ENCODE peak calls at places on chromosomes 2 and 18, in nine cellular contexts. D, E, W, O, P, M, X, R and U are unnamed samples.

GRCh38 chr2:183359867-183360266 is 235.6 kb downstream of the NUP35 start:
- DNase-seq in O (no peak), W (peak), P (no peak), X (no peak), M (no peak), D (no peak), E (no peak), R (no peak), U (no peak)

GRCh38 chr2:232896700-232897385 is 26.8 kb downstream of the SNORC start:
- DNase-seq in D (no peak), R (no peak), X (no peak), M (no peak), W (no peak), P (no peak), O (no peak), E (no peak), U (no peak)

GRCh38 chr2:12855508-12855907 is 138.8 kb downstream of the TRIB2 start:
- DNase-seq in O (no peak), W (no peak), D (no peak), X (no peak), E (no peak), R (no peak), P (no peak), M (no peak), U (no peak)

GRCh38 chr2:40448476-40449079 is 3.3 kb downstream of the SLC8A1 start:
- DNase-seq in X (no peak), D (peak), M (no peak), W (peak), O (no peak), E (no peak), P (no peak), R (no peak), U (no peak)

GRCh38 chr2:49770919-49771318 is 616.6 kb upstream of the FSHR start:
- DNase-seq in O (no peak), R (no peak), P (peak), E (no peak), M (no peak), D (no peak), X (peak), W (peak), U (no peak)

GRCh38 chr2:101308432-101309210 is at the start of gene RNF149:
- DNase-seq in O (peak), R (peak), M (peak), P (peak), X (peak), E (peak), D (peak), W (peak), U (peak)

GRCh38 chr2:219041252-219041651 is at the start of gene CFAP65:
- DNase-seq in R (peak), O (no peak), M (peak), W (peak), P (peak), X (peak), E (no peak), D (peak), U (peak)

GRCh38 chr2:178731300-178731699 is 75.9 kb downstream of the TTN start:
- DNase-seq in O (no peak), D (no peak), R (no peak), W (no peak), M (no peak), P (no peak), X (no peak), E (no peak), U (no peak)

GRCh38 chr2:54572636-54573531 is 116.8 kb downstream of the SPTBN1 start:
- DNase-seq in M (no peak), P (no peak), R (no peak), D (peak), O (no peak), E (no peak), W (peak), X (no peak), U (no peak)

GRCh38 chr18:11665587-11665986 is 23.5 kb upstream of the GNAL start:
- DNase-seq in R (no peak), E (no peak), P (no peak), D (no peak), M (no peak), W (no peak), X (no peak), O (no peak), U (no peak)

GRCh38 chr2:239819974-239820555 is 205.1 kb downstream of the NDUFA10 start:
- DNase-seq in X (peak), M (no peak), W (no peak), R (peak), P (peak), E (no peak), O (peak), D (no peak), U (no peak)

GRCh38 chr2:10909996-10910341 is 1.8 kb upstream of the KCNF1 start:
- DNase-seq in R (no peak), E (no peak), X (no peak), M (no peak), P (no peak), D (no peak), W (no peak), O (no peak), U (no peak)

GRCh38 chr2:189421644-189422043 is 19.6 kb upstream of the WDR75 start:
- DNase-seq in X (no peak), W (peak), P (no peak), E (no peak), D (peak), M (no peak), R (no peak), O (no peak), U (no peak)

GRCh38 chr2:66508358-66509071 is 73.6 kb downstream of the MEIS1 start:
- DNase-seq in P (no peak), X (peak), R (no peak), O (no peak), E (no peak), W (no peak), M (no peak), D (peak), U (no peak)

GRCh38 chr2:190318931-190319556 is 582 bp downstream of the HIBCH start:
- DNase-seq in W (no peak), P (no peak), X (no peak), R (no peak), D (peak), O (no peak), E (no peak), M (no peak), U (no peak)

GRCh38 chr2:162312853-162313252 is 5.6 kb downstream of the IFIH1 start:
- DNase-seq in W (no peak), M (no peak), P (no peak), E (no peak), R (no peak), O (no peak), D (no peak), X (no peak), U (no peak)

GRCh38 chr2:145546091-145546490 is 1026.2 kb upstream of the ZEB2 start:
- DNase-seq in D (peak), M (peak), O (no peak), W (peak), E (no peak), P (no peak), X (no peak), R (peak), U (no peak)

GRCh38 chr2:6922201-6922656 is 5.0 kb downstream of the RNF144A start:
- DNase-seq in D (no peak), R (no peak), W (peak), P (no peak), M (no peak), X (no peak), O (no peak), E (no peak), U (no peak)

GRCh38 chr2:134783912-134784311 is 54.5 kb upstream of the ACMSD start:
- DNase-seq in D (no peak), R (no peak), O (no peak), M (no peak), E (no peak), X (no peak), W (no peak), P (no peak), U (no peak)

GRCh38 chr2:230930928-230931555 is 6.0 kb upstream of the GPR55 start:
- DNase-seq in X (no peak), O (no peak), R (no peak), M (no peak), P (peak), D (no peak), E (no peak), W (no peak), U (no peak)

GRCh38 chr18:3903341-3903740 is 453.4 kb downstream of the TGIF1 start:
- DNase-seq in R (no peak), D (peak), O (no peak), E (no peak), W (peak), X (no peak), M (peak), P (no peak), U (no peak)

GRCh38 chr2:200662727-200663126 is 76.9 kb downstream of the AOX1 start:
- DNase-seq in E (no peak), M (no peak), X (no peak), O (no peak), D (peak), P (no peak), W (peak), R (no peak), U (no peak)

GRCh38 chr2:218873359-218874194 is 7.1 kb upstream of the WNT10A start:
- DNase-seq in E (no peak), O (no peak), D (no peak), W (no peak), R (no peak), X (peak), P (no peak), M (no peak), U (no peak)

GRCh38 chr2:133526468-133526769 is 41.8 kb downstream of the NCKAP5 start:
- DNase-seq in W (no peak), R (no peak), X (no peak), O (no peak), P (no peak), D (peak), M (no peak), E (no peak), U (no peak)

GRCh38 chr2:109014476-109014875 is 25.5 kb upstream of the EDAR start:
- DNase-seq in D (no peak), O (no peak), P (no peak), X (no peak), W (no peak), R (no peak), E (no peak), M (no peak), U (no peak)

GRCh38 chr2:109009920-109010610 is 21.0 kb upstream of the EDAR start:
- DNase-seq in M (no peak), D (peak), W (peak), P (no peak), O (no peak), E (no peak), R (no peak), X (no peak), U (no peak)

GRCh38 chr2:109017017-109017416 is 28.0 kb upstream of the EDAR start:
- DNase-seq in W (no peak), P (no peak), D (no peak), R (no peak), E (no peak), O (no peak), X (no peak), M (no peak), U (no peak)

GRCh38 chr2:109016376-109016775 is 27.4 kb upstream of the EDAR start:
- DNase-seq in E (no peak), D (no peak), P (no peak), M (no peak), W (no peak), O (no peak), R (no peak), X (no peak), U (no peak)

GRCh38 chr2:109013046-109013445 is 24.0 kb upstream of the EDAR start:
- DNase-seq in X (no peak), R (no peak), O (no peak), D (no peak), W (peak), M (no peak), P (no peak), E (no peak), U (no peak)
- TF ChIP-seq CTCF in X (no peak), R (no peak), O (no peak), D (no peak), W (no peak), M (no peak), P (no peak), E (no peak), U (no peak)

GRCh38 chr18:51664236-51664635 is 466.8 kb upstream of the MEX3C start:
- DNase-seq in O (no peak), E (no peak), W (no peak), R (no peak), P (no peak), M (no peak), X (no peak), D (no peak), U (no peak)

GRCh38 chr18:51666717-51667320 is 469.3 kb upstream of the MEX3C start:
- DNase-seq in M (no peak), D (no peak), W (peak), R (no peak), E (no peak), X (peak), P (peak), O (no peak), U (no peak)

GRCh38 chr18:51668632-51669031 is 471.2 kb upstream of the MEX3C start:
- DNase-seq in M (no peak), O (no peak), E (no peak), W (no peak), X (no peak), D (no peak), R (no peak), P (no peak), U (no peak)

GRCh38 chr18:51668101-51668500 is 470.6 kb upstream of the MEX3C start:
- DNase-seq in D (peak), W (peak), X (peak), O (no peak), R (peak), P (peak), M (no peak), E (no peak), U (no peak)
- TF ChIP-seq CTCF in D (peak), W (peak), X (peak), O (peak), R (peak), P (peak), M (peak), E (no peak), U (peak)

DNA sequence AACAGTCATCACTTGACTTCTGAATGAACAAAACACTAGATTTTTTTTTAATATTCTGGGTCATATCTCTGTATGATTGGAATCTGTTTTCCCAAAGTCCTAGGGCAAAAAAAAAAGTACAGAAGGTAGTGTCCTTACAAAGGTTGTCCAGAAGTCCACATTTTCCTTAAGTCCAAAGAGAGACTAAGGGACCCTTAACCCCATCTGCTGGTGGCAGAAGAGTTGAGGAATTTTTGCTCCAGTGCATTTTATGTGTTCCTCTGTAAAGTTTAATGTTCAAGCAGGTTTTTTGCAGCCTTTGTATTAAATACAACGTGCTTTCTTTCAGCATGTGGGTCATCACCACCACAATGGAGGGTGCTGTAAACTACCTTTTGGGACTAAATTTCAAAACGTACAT is 215.9 kb downstream of the SP3 start:
- DNase-seq in D (peak), M (peak), O (no peak), E (no peak), R (no peak), P (no peak), X (no peak), W (peak), U (no peak)
- TF ChIP-seq CTCF in D (peak), M (peak), O (no peak), E (no peak), R (peak), P (no peak), X (no peak), W (peak), U (peak)

DNA sequence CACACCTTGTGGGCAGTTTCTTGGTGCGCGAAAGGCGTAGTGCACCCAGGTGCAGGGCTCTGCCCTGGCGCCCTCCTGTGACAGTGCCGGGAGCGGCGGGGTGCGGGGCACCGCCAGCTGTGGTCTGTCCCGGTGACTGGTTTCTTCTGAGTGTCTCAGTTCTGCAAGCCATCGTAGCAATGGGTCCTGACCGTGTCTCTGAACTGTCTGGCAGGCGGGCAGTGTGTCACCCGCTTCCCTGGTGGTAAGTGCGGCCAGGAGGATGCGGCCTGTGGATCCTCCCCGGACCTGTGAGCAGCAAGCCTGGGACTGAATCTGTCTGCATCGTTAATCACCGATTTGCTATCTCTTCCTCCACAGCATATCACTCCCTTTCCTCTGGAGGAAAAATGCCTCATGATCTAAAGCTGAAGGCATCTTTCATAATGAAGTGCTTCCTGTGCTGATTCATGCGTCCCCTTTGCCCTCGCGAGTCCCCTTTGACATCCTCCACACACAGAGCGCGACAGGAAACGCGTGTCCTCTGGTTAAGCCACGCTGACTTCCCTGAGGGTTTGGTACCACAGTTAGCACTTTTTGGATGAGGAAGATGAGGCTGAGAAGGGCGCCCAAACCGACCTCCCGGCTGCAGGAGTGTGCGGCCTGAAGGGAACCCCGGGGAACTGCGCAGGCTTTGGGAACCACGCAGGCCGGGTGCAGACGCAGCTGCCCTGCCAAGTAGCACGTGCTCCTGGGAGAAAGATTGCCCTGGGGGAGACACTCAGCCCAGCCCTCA is 416.0 kb upstream of the HS6ST1 start:
- DNase-seq in O (peak), X (no peak), P (no peak), D (peak), E (no peak), M (no peak), R (no peak), W (no peak), U (no peak)
- TF ChIP-seq CTCF in O (no peak), X (no peak), P (no peak), D (no peak), E (no peak), M (no peak), R (no peak), W (no peak), U (no peak)

DNA sequence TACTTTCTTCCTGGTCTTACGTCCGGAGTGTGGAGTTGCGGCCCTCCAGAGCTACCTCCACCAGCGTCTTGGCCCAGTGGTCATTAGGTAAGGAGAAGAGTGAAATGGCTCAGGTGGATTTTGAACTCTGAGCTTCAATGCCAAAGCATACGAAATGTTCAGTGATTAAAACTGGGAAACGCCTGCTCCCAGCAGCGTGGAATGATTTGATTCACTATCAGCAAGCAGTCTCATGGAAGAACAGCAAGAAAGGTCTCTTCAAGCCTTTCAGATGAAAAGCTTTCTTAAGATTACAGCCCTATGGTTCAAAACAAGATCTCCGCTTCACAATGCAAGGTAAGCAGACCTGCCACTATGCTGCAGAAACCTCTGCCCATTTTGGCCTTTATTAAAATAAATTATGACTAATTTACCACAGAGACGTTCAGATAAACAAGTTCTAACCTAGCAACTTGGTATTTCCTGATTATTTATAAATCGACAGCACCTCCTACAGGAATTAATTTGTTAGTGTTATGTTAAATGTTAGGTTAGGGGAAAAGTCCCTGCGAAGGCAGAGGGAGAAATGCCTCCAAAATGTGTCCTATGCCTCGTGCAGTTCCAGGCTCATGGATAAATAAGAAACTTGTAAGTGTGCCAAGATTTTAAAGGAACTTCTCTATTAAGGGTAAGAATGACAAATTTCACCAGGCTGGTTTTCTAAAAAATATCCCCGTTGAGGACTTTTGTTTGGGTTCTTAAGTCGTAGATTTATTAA is 10.1 kb downstream of the SP9 start:
- DNase-seq in W (peak), O (no peak), P (no peak), E (no peak), X (no peak), M (no peak), D (peak), R (no peak), U (no peak)
- TF ChIP-seq CTCF in W (peak), O (peak), P (peak), E (no peak), X (peak), M (peak), D (peak), R (peak), U (peak)

GRCh38 chr2:237085261-237086221 is at the start of gene COPS8:
- DNase-seq in P (peak), M (peak), E (peak), R (peak), O (peak), D (peak), W (peak), X (peak), U (peak)
- TF ChIP-seq CTCF in P (peak), M (peak), E (peak), R (peak), O (no peak), D (peak), W (peak), X (no peak), U (peak)

DNA sequence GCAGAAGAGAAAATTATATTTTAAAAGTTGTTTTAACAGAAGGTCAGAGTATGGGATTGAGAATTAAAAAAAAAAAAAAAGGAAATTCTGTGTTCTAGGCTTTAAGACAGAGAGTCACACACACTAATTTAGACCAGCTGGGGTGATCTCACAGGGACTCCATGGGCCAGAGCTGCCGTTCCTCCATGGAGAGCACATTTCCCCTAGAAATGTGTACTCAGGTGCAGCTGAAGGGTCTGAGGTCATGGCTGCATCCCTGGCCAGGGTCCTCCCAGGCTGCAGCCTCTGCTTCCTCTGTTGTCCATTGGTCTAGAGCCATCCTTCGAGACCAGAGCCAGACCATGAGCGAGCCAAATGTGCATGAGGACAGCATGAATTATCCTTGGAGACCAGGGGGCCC is 190.1 kb upstream of the TNP1 start:
- DNase-seq in X (no peak), W (no peak), M (no peak), O (no peak), D (no peak), R (no peak), E (peak), P (no peak), U (no peak)
- TF ChIP-seq CTCF in X (no peak), W (no peak), M (no peak), O (no peak), D (no peak), R (no peak), E (no peak), P (no peak), U (no peak)

GRCh38 chr18:37309059-37309458 is 256.5 kb downstream of the CELF4 start:
- DNase-seq in D (no peak), R (peak), O (no peak), W (no peak), M (no peak), X (no peak), E (no peak), P (no peak), U (no peak)
- TF ChIP-seq CTCF in D (no peak), R (peak), O (no peak), W (no peak), M (no peak), X (no peak), E (no peak), P (no peak), U (no peak)

GRCh38 chr2:197310271-197310939 is at the start of gene ANKRD44:
- DNase-seq in O (peak), M (peak), D (peak), R (peak), E (peak), X (peak), P (peak), W (peak), U (peak)
- TF ChIP-seq CTCF in O (no peak), M (peak), D (peak), R (peak), E (peak), X (no peak), P (no peak), W (peak), U (peak)